ENCODE peak calls at places on chromosomes 16 and 17, in seven cellular contexts. M is astrocyte of the cerebellum, G is gastrocnemius medialis, O is fibroblast of lung, B is tibial artery, J is AG10803, Z is adrenal gland. U is an unnamed sample.

GRCh38 chr17:74354123-74354522 is 7.5 kb downstream of the BTBD17 start:
- DNase-seq in J (no peak), M (no peak), B (no peak), Z (no peak), G (no peak), O (peak), U (no peak)

GRCh38 chr17:68378202-68379149 is 78.8 kb downstream of the WIPI1 start:
- DNase-seq in Z (peak), G (peak), J (peak), B (peak), M (peak), O (peak), U (no peak)

GRCh38 chr16:68242085-68242484 is 3.1 kb upstream of the PLA2G15 start:
- DNase-seq in O (no peak), B (no peak), Z (no peak), J (no peak), G (no peak), M (no peak), U (no peak)

GRCh38 chr16:21277927-21278706 is at the start of gene CRYM:
- DNase-seq in B (peak), O (no peak), G (no peak), J (no peak), Z (peak), M (no peak), U (no peak)

GRCh38 chr16:85639529-85640253 is 26.6 kb downstream of the GSE1 start:
- DNase-seq in M (no peak), G (peak), J (peak), O (no peak), Z (peak), B (no peak), U (no peak)

GRCh38 chr16:87234601-87235000 is 82.6 kb downstream of the C16orf95 start:
- DNase-seq in O (no peak), J (no peak), G (no peak), B (no peak), Z (no peak), M (no peak), U (no peak)

GRCh38 chr16:29926675-29927522 is 873 bp upstream of the KCTD13 start:
- DNase-seq in O (peak), Z (peak), G (no peak), B (no peak), J (peak), M (no peak), U (no peak)

GRCh38 chr16:56643080-56643778 is 4.8 kb downstream of the MT1A start:
- DNase-seq in J (peak), G (peak), Z (peak), M (no peak), B (peak), O (peak), U (no peak)

GRCh38 chr16:55502801-55503366 is 6.0 kb upstream of the LPCAT2 start:
- DNase-seq in M (peak), G (peak), J (peak), O (peak), B (peak), Z (peak), U (peak)

GRCh38 chr17:35068249-35068648 is 4.7 kb upstream of the RFFL start:
- DNase-seq in B (no peak), O (no peak), G (no peak), M (no peak), Z (no peak), J (no peak), U (no peak)

GRCh38 chr16:8887952-8888560 is 5.9 kb downstream of the LITAFD start:
- DNase-seq in G (peak), B (no peak), O (peak), J (peak), M (no peak), Z (peak), U (no peak)

GRCh38 chr17:40862985-40863733 is 3.9 kb downstream of the KRT12 start:
- DNase-seq in Z (no peak), O (peak), B (no peak), J (no peak), M (no peak), G (no peak), U (no peak)

GRCh38 chr16:50627419-50627818 is 53.7 kb downstream of the SNX20 start:
- DNase-seq in Z (no peak), O (peak), M (no peak), G (no peak), J (peak), B (peak), U (no peak)

GRCh38 chr17:7179317-7180254 is at the start of gene ASGR1:
- DNase-seq in G (no peak), B (peak), J (no peak), Z (no peak), O (no peak), M (no peak), U (no peak)

GRCh38 chr16:67486805-67487204 is 3.5 kb upstream of the AGRP start:
- DNase-seq in B (no peak), G (no peak), J (no peak), M (no peak), Z (no peak), O (no peak), U (no peak)

GRCh38 chr17:34607917-34608316 is 28.5 kb downstream of the TMEM132E start:
- DNase-seq in Z (no peak), J (no peak), G (no peak), M (no peak), B (no peak), O (no peak), U (no peak)

GRCh38 chr17:37527249-37527851 is 37.7 kb downstream of the DUSP14 start:
- DNase-seq in M (peak), G (no peak), B (no peak), Z (no peak), J (peak), O (peak), U (peak)

GRCh38 chr17:2394775-2395191 is 6.1 kb downstream of the MNT start:
- DNase-seq in O (no peak), B (no peak), G (no peak), J (no peak), Z (peak), M (no peak), U (no peak)

GRCh38 chr17:81822996-81823799 is 9.9 kb downstream of the MCRIP1 start:
- DNase-seq in B (no peak), O (no peak), M (no peak), G (no peak), J (no peak), Z (no peak), U (no peak)

GRCh38 chr17:81828656-81829055 is 4.4 kb downstream of the MCRIP1 start:
- DNase-seq in O (no peak), B (no peak), Z (no peak), G (no peak), M (no peak), J (no peak), U (no peak)

GRCh38 chr17:81824595-81824994 is 8.5 kb downstream of the MCRIP1 start:
- DNase-seq in Z (no peak), G (no peak), O (no peak), M (no peak), J (no peak), B (no peak), U (no peak)

GRCh38 chr17:81823800-81824550 is 9.1 kb downstream of the MCRIP1 start:
- DNase-seq in J (no peak), G (no peak), B (no peak), M (no peak), O (no peak), Z (no peak), U (no peak)

DNA sequence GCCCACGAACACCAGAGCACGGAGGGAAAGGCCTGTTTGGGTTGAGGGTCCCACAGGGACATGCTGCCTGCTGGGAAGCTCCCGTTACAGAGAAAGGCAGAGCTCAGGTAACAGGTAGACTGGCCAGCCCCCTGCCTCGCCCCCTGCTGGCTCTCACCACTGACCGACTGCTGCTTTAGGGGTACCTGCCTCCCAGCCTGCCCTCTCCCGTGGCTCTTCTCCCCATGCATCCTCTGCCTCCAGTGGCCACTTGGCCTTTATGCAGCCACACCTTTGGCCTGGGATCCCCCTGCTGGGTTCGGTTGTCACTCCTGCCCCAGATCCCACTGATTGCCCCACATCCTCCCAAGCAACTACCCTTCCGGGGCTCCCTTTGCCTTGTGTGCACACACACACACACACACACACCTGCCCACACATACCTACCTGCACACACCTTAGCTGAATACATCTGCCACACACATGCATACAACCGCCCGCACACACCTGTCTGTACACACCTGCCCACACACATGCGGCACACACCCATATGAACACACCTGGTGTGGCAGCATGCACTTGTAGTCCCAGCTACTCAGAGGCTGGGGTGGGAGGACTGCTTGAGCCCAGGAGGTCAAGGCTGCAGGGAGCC is 7.1 kb downstream of the MCRIP1 start:
- DNase-seq in B (no peak), G (no peak), Z (no peak), M (no peak), J (no peak), O (no peak), U (no peak)
- TF ChIP-seq CTCF in B (no peak), G (no peak), Z (no peak), M (no peak), J (no peak), O (no peak), U (no peak)

GRCh38 chr16:31213877-31214704 is at the start of gene TRIM72:
- DNase-seq in B (no peak), Z (no peak), G (peak), M (no peak), J (no peak), O (no peak), U (no peak)

GRCh38 chr16:31215287-31216115 is 1.4 kb downstream of the PYDC1 start:
- DNase-seq in G (peak), O (peak), B (no peak), J (peak), Z (peak), M (no peak), U (no peak)

GRCh38 chr16:31216116-31216469 is 842 bp downstream of the PYDC1 start:
- DNase-seq in J (no peak), M (no peak), Z (no peak), B (no peak), G (no peak), O (no peak), U (no peak)

GRCh38 chr16:31213342-31213741 is 577 bp upstream of the TRIM72 start:
- DNase-seq in Z (no peak), B (no peak), M (no peak), G (no peak), O (no peak), J (no peak), U (no peak)

GRCh38 chr16:31214705-31215286 is 877 bp downstream of the TRIM72 start:
- DNase-seq in G (no peak), M (no peak), Z (no peak), J (no peak), O (no peak), B (no peak), U (no peak)
- H3K4me3 ChIP-seq in G (peak), M (peak), Z (no peak), J (peak), O (peak), B (peak), U (no peak)

DNA sequence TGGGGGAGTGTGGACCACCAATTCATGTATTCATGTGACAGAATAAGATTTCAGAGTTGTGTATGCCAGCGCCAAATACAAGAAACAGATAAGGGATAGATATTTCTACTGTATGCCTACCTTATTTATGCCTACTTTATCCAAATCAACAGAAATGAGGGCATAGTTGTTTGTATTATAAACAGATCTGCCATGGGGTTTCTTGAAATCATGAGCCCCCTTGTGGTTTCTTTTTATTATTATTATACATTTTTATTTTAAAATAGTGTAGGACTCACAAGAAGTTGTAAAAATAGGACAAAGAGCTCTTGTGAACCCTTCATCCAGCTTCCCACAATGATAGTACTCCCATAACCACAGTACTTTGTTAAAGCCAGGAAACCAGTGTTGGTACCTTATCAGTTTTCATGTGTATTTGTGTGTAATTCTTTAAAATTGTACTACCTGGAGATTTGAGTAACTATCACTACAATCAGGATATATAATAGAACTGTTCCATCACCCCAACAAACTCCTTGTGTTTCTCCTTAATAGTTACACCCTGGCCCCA is 229.4 kb downstream of the CCDC182 start:
- DNase-seq in Z (no peak), O (no peak), G (no peak), M (no peak), B (no peak), J (no peak), U (no peak)
- TF ChIP-seq CTCF in Z (no peak), O (no peak), G (no peak), M (no peak), B (no peak), J (no peak), U (no peak)

GRCh38 chr16:3192476-3193019 is 4.5 kb downstream of the OR1F1 start:
- DNase-seq in M (no peak), J (no peak), O (no peak), B (no peak), Z (no peak), G (no peak), U (no peak)

GRCh38 chr16:3194792-3195191 is 6.8 kb downstream of the OR1F1 start:
- DNase-seq in B (no peak), M (no peak), O (no peak), G (no peak), Z (no peak), J (no peak), U (no peak)

GRCh38 chr16:3193221-3194212 is 5.5 kb downstream of the OR1F1 start:
- DNase-seq in G (no peak), M (no peak), Z (no peak), O (no peak), B (no peak), J (no peak), U (no peak)

GRCh38 chr16:3198334-3199072 is 10.5 kb downstream of the OR1F1 start:
- DNase-seq in G (no peak), B (no peak), O (no peak), M (no peak), Z (no peak), J (no peak), U (no peak)

DNA sequence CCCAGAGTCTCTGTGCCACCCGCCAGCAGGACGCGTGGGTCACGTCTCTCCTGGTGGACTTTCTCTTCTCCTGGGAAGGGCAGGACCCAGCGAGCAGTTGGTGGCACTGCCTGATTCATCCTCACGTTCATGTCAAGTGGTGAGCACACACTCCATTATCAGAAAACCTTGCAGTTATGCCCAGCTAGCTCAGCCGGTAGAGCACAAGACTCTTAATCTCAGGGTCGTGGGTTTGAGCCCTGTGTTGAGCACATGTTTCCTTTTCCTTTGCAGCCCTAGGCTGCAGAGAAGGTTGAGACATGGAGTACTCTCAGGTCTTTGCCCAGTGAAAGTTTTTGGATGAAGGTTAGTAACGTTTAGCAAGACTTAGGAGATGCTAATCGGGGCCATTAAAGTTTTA is 8.0 kb downstream of the OR1F1 start:
- DNase-seq in Z (no peak), M (no peak), O (no peak), B (no peak), J (no peak), G (no peak), U (no peak)
- H3K4me3 ChIP-seq in Z (no peak), M (no peak), O (no peak), B (no peak), J (no peak), G (no peak), U (no peak)

DNA sequence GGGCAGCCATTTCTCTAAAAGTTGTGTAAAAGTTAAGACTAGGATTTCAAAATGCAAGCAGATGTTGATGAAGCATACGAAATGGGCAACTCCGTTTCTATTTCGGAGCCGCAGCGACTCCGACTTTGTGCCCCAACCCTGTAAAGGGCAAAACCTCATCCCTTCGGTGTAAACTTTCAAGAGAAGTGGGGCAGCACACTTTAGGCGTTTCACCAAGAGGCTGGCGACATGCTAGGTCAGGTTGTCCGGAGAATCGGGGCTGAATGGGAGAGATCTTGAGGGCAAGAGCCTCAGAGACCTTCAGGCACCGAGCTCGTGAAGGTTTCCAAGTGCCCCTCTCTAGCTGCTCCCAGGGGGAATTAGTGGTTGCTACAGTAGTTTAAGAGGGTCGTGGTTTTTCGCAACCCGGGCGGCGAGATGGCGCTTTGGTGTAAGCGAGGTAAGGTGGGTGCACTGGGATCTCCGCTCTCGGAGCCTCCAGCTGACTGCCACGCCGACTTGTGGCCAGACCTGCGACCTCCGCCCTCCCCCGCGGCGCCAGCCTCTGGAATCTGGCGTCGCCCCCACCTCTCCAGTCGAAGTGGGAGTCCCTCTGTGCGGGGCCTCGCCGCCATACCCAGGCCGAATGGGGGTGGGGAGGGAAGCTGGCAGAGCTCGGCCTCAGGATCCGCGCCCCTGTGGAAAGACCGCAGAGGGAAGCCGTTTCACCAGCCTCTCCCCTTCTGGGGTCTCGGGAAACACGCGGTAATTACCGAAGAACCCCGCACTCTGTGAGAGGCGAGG is 979 bp upstream of the HEXIM2 start:
- DNase-seq in B (peak), J (peak), G (peak), O (peak), Z (peak), M (no peak), U (no peak)
- TF ChIP-seq CTCF in B (no peak), J (peak), G (no peak), O (peak), Z (no peak), M (no peak), U (peak)

DNA sequence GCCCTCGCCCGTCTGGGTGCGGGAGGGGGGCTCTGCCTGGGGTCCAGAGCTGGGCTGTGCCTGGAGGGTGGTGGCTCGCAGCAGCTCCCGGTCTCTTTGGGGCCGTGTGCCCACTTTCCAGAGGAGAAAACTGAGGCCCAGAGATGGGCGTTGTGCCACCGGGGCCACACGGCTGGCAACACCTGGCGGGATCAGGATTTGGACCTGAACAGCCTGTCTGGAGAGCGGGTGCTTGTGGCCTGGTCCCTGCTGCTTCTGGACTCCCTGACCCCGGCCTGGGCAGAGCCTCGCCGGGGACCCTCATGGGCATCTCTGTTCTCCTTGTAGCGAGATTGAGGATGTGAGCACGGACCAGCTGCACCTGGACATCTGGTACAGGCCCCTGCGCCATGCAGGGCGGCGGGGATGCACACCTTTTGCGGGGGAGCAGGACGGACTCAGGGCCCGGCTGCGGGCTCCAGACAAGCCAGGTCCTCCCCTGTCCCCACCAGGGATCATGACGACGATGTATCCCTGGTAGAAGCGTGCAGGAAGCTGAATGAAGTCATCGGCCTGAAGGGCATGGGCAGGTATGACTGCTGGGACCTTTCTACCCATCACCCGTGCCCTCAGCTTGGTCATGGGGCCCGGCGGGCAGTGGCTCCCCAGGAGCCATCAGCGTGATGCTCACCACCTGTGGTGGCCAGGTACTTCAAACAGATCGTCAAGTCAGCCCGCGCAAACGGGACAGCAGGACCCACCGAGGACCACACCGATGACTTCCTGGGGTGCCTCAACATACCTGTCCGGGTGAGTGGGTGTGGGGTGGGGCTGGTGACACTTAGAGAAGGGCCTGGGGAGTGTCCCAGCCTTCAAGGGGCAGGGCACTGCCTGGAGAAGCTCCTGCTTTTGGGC is 8.3 kb downstream of the BAIAP3 start:
- DNase-seq in O (no peak), Z (no peak), G (no peak), B (no peak), M (no peak), J (no peak), U (no peak)
- H3K4me3 ChIP-seq in O (no peak), Z (no peak), G (no peak), B (no peak), M (no peak), J (no peak), U (no peak)

U was measured in epithelial cell of proximal tubule.